ENCODE peak calls at places on chromosome 15, in eight cellular contexts. Q, Y, C, G, M, N, V and O are unnamed samples.

GRCh38 chr15:83082730-83083386 is 15.8 kb upstream of the BTBD1 start:
- DNase-seq in G (no peak), Y (no peak), M (no peak), C (no peak), N (no peak), V (no peak), Q (no peak), O (no peak)

GRCh38 chr15:64571857-64572291 is 111.5 kb downstream of the ZNF609 start:
- DNase-seq in Y (no peak), C (no peak), V (no peak), G (no peak), Q (no peak), N (no peak), M (no peak), O (no peak)

GRCh38 chr15:60713096-60714084 is 234.4 kb upstream of the ICE2 start:
- DNase-seq in C (peak), M (no peak), G (peak), N (no peak), Q (peak), V (no peak), Y (no peak), O (no peak)

GRCh38 chr15:28880680-28881079 is 5.1 kb upstream of the APBA2 start:
- DNase-seq in Y (no peak), Q (no peak), M (no peak), C (no peak), V (no peak), N (no peak), G (no peak), O (no peak)

GRCh38 chr15:74264081-74264501 is 28.0 kb downstream of the CCDC33 start:
- DNase-seq in Q (no peak), Y (no peak), C (no peak), M (no peak), V (no peak), G (no peak), N (no peak), O (no peak)

GRCh38 chr15:59699810-59700431 is 10.8 kb upstream of the BNIP2 start:
- DNase-seq in N (no peak), M (no peak), V (no peak), C (peak), G (no peak), Y (no peak), Q (peak), O (no peak)

GRCh38 chr15:94360251-94360671 is 128.9 kb downstream of the MCTP2 start:
- DNase-seq in C (no peak), G (no peak), Y (no peak), M (no peak), Q (no peak), V (no peak), N (no peak), O (no peak)

GRCh38 chr15:48647963-48648362 is 2.5 kb upstream of the FBN1 start:
- DNase-seq in N (no peak), C (peak), M (no peak), Q (peak), Y (no peak), G (no peak), V (no peak), O (no peak)

GRCh38 chr15:47135279-47135678 is 582.0 kb upstream of the SEMA6D start:
- DNase-seq in G (no peak), V (no peak), N (no peak), Q (no peak), Y (no peak), C (no peak), M (no peak), O (no peak)